ENCODE peak calls at places on chromosome 22, in seven cellular contexts. N is body of pancreas, O is brain microvascular endothelial cell, U is sigmoid colon, J is ovary, M is pancreas, Y is ascending aorta. P is an unnamed sample.

GRCh38 chr22:42439021-42439420 is 6.8 kb upstream of the NFAM1 start:
- DNase-seq in M (no peak), N (no peak), O (no peak), J (no peak), U (no peak), Y (no peak), P (no peak)

GRCh38 chr22:42336527-42337227 is 66.2 kb upstream of the TCF20 start:
- DNase-seq in J (no peak), U (no peak), Y (no peak), M (no peak), O (no peak), N (no peak), P (no peak)

GRCh38 chr22:45112136-45112879 is 51.4 kb upstream of the NUP50 start:
- DNase-seq in O (peak; percentile 47), Y (no peak), M (no peak), J (no peak), N (no peak), U (no peak), P (no peak)

GRCh38 chr22:48250286-48250895 is 1487.9 kb downstream of the TBC1D22A start:
- DNase-seq in N (no peak), M (no peak), J (no peak), U (peak; percentile 45), O (no peak), Y (no peak), P (no peak)

GRCh38 chr22:37533995-37534394 is 14.8 kb upstream of the CARD10 start:
- DNase-seq in U (no peak), M (no peak), O (peak; percentile 74), J (no peak), Y (no peak), N (no peak), P (no peak)

GRCh38 chr22:25942989-25943411 is 201.0 kb downstream of the MYO18B start:
- DNase-seq in Y (no peak), M (peak; percentile 12), N (peak; percentile 58), U (no peak), O (no peak), J (no peak), P (no peak)

GRCh38 chr22:31944700-31945477 is 554 bp downstream of the YWHAH start:
- DNase-seq in N (peak; percentile 60), O (no peak), J (peak; percentile 79), M (no peak), Y (no peak), U (peak; percentile 79), P (peak; percentile 50)

GRCh38 chr22:20140107-20140445 is 8.5 kb downstream of the ZDHHC8 start:
- DNase-seq in Y (no peak), M (no peak), N (no peak), J (no peak), U (no peak), O (no peak), P (no peak)

GRCh38 chr22:19814428-19814827 is 40.2 kb downstream of the GNB1L start:
- DNase-seq in O (no peak), Y (no peak), M (peak; percentile 2), N (no peak), U (no peak), J (no peak), P (no peak)

GRCh38 chr22:39932918-39933649 is 27.1 kb upstream of the TMA7B start:
- DNase-seq in N (peak; percentile 60), M (peak; percentile 49), U (no peak), J (no peak), Y (no peak), O (no peak), P (peak; percentile 39)

GRCh38 chr22:20215742-20216141 is 52.4 kb downstream of the RTN4R start:
- DNase-seq in O (no peak), N (no peak), J (no peak), U (no peak), M (no peak), Y (no peak), P (no peak)

GRCh38 chr22:20118572-20119020 is 1.6 kb upstream of the TRMT2A start:
- DNase-seq in O (no peak), J (no peak), N (no peak), Y (no peak), U (no peak), M (no peak), P (no peak)

GRCh38 chr22:16608931-16609330 is 16.3 kb upstream of the CCT8L2 start:
- DNase-seq in O (no peak), M (no peak), Y (no peak), N (no peak), U (no peak), J (no peak), P (peak; percentile 67)

GRCh38 chr22:45584621-45585436 is 82.1 kb downstream of the FBLN1 start:
- DNase-seq in N (no peak), O (no peak), U (no peak), J (no peak), Y (no peak), M (no peak), P (no peak)

GRCh38 chr22:32475428-32476010 is 908 bp downstream of the FBXO7 start:
- DNase-seq in N (peak; percentile 49), M (no peak), O (no peak), J (peak; percentile 50), Y (no peak), U (peak; percentile 72), P (peak; percentile 41)

GRCh38 chr22:42996646-42997365 is 18.1 kb downstream of the PACSIN2 start:
- DNase-seq in M (peak; percentile 41), U (peak; percentile 73), J (no peak), O (no peak), Y (no peak), N (peak; percentile 60), P (no peak)

GRCh38 chr22:30245181-30245984 is 1.2 kb downstream of the LIF start:
- DNase-seq in Y (no peak), M (no peak), U (no peak), N (no peak), O (no peak), J (no peak), P (no peak)

GRCh38 chr22:42324991-42325710 is 54.7 kb upstream of the TCF20 start:
- DNase-seq in J (no peak), U (no peak), M (no peak), N (no peak), Y (no peak), O (no peak), P (peak; percentile 23)

GRCh38 chr22:38843201-38843715 is 570 bp downstream of the NPTXR start:
- DNase-seq in J (peak; percentile 83), N (peak; percentile 65), O (peak; percentile 22), Y (no peak), M (peak; percentile 64), U (peak; percentile 79), P (no peak)
- H3K27me3 ChIP-seq in J (no peaks in the 10 kb centered on the region), N (no peaks in the 10 kb centered on the region), O (peaks cover 28% of the 10 kb centered on the region), Y (no peaks in the 10 kb centered on the region), M (no peaks in the 10 kb centered on the region), U (no peaks in the 10 kb centered on the region), P (peaks cover 18% of the 10 kb centered on the region)

DNA sequence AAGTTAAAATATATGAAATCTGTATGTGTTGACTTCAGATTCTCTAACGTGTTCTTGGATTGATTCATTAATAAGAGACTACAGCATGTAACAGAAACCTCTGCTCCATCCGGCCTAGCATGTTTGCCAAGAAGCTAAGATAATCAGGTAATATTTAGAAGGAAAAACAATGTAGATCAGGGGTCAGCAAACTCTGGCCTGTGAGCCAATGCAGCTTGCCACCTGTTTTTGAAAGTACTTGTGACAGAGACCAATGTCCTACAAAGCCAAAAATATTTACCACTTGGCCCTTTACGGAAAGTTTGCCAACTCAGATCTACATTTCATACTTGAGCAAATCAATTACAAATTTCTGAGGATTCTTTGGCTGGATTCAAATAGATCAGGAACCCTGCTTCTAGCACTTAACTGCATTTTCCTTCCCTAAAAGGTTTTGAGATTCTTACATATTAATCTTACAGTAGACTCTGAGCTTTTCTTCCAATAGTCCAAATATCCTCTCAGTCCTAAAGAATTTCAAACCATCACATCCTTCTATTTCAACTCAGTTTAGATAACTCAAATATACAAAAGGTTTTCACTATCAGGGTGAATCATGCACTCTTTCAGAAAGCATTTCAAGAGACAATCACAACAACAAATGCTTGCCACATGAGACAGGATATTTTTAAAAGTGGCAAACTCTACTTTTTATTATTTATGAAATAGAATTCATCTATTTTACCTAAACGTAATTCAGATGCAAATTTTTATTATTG is 29.5 kb downstream of the APOL5 start:
- DNase-seq in O (no peak), J (no peak), N (no peak), U (no peak), M (no peak), Y (no peak), P (no peak)
- H3K27ac ChIP-seq in O (no peak overlapping the region), J (no peak overlapping the region), N (no peak overlapping the region), U (no peak overlapping the region), M (no peak overlapping the region), Y (no peak overlapping the region), P (no peak overlapping the region)

DNA sequence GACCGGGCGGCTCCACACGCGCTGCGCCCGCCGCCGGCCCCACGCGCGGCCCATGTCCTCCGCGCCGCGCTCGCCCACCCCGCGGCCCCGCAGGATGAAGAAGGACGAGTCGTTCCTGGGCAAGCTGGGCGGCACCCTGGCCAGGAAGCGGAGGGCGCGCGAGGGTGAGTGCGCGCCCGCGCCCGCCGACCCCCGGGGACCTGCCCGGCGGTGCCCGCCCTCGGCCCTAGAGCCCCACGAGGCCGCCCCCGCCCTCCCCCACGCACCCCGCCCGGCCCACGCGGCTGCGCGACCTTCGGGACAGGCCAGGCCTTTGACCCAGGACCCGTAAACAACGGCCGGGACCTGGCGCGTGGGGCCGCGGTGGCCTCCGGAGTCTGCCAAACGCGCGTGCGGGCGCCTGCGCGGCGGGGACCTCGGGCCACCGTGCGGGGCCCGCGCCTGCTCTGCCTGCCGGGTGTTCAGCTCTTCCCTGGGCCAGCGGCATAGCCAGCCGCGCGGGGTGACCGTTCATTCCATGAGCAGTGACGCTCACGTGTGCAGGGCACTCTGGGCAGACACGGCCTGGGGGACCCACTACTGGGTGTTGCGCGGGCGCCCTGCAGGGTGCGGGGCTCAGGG is at the start of gene PARVB:
- DNase-seq in J (peak; percentile 61), U (no peak), N (peak; percentile 34), O (no peak), M (peak; percentile 18), Y (no peak), P (peak; percentile 91)
- H3K4me3 ChIP-seq in J (peak within 1 kb of the TSS; percentile 56), U (peak within 1 kb of the TSS; percentile 41), N (no peak within 1 kb of the TSS), O (peak within 1 kb of the TSS; percentile 62), M (peak within 1 kb of the TSS; percentile 55), Y (peak within 1 kb of the TSS; percentile 80), P (peak within 1 kb of the TSS; percentile 66)

GRCh38 chr22:50012201-50013181 is at the start of gene IL17REL:
- DNase-seq in U (peak; percentile 55), Y (no peak), M (no peak), J (peak; percentile 53), O (no peak), N (peak; percentile 3), P (no peak)

GRCh38 chr22:50009765-50010675 is 2.5 kb downstream of the IL17REL start:
- DNase-seq in U (peak; percentile 61), O (no peak), Y (no peak), J (peak; percentile 23), M (peak; percentile 19), N (peak; percentile 3), P (no peak)

GRCh38 chr22:50009251-50009650 is 3.3 kb downstream of the IL17REL start:
- DNase-seq in U (no peak), N (no peak), J (peak; percentile 26), O (no peak), Y (no peak), M (no peak), P (no peak)

GRCh38 chr22:50011447-50012200 is 941 bp downstream of the IL17REL start:
- DNase-seq in O (no peak), U (peak; percentile 42), M (peak; percentile 8), N (peak; percentile 4), J (no peak), Y (no peak), P (peak; percentile 51)

GRCh38 chr22:50010676-50011446 is 1.7 kb downstream of the IL17REL start:
- DNase-seq in U (peak; percentile 58), M (no peak), O (no peak), J (peak; percentile 31), Y (no peak), N (peak; percentile 5), P (no peak)
- H3K27me3 ChIP-seq in U (peaks cover 67% of the 10 kb centered on the region), M (peaks cover 9% of the 10 kb centered on the region), O (peaks cover 39% of the 10 kb centered on the region), J (peaks cover 4% of the 10 kb centered on the region), Y (peaks cover 24% of the 10 kb centered on the region), N (no peaks in the 10 kb centered on the region), P (peaks cover 44% of the 10 kb centered on the region)

GRCh38 chr22:24532075-24532474 is 22.9 kb downstream of the GUCD1 start:
- DNase-seq in O (no peak), U (no peak), Y (no peak), N (no peak), M (peak; percentile 47), J (no peak), P (peak; percentile 47)
- H3K27ac ChIP-seq in O (no peak overlapping the region), U (no peak overlapping the region), Y (no peak overlapping the region), N (peak overlapping the region; percentile 56), M (no peak overlapping the region), J (no peak overlapping the region), P (peak overlapping the region; percentile 28)

P was measured in upper lobe of left lung.